ENCODE peak calls at places on chromosomes 4 and X, in six cellular contexts. V, K, I, Y, M and J are unnamed samples.

GRCh38 chr4:185909959-185910358 is 98.0 kb upstream of the SORBS2 start:
- DNase-seq in V (no peak), K (no peak), M (no peak), Y (no peak), I (no peak), J (no peak)

GRCh38 chrX:110284159-110284558 is 33.7 kb downstream of the AMMECR1 start:
- DNase-seq in K (no peak), M (peak; percentile 85), I (no peak), Y (no peak), V (no peak), J (peak; percentile 54)

GRCh38 chr4:113142351-113142750 is 92.9 kb downstream of the ANK2 start:
- DNase-seq in M (no peak), I (no peak), K (no peak), V (no peak), Y (no peak), J (no peak)

GRCh38 chrX:18674417-18674787 is 2.5 kb upstream of the RS1 start:
- DNase-seq in K (peak; percentile 61), V (peak; percentile 86), M (no peak), I (no peak), Y (peak; percentile 34), J (no peak)

GRCh38 chr4:2095236-2096072 is 36.3 kb downstream of the NAT8L start:
- DNase-seq in Y (no peak), I (no peak), K (no peak), M (no peak), V (peak; percentile 58), J (no peak)

GRCh38 chrX:26783512-26784225 is 567.7 kb downstream of the MAGEB5 start:
- DNase-seq in V (no peak), K (no peak), Y (peak; percentile 19), I (peak; percentile 10), M (peak; percentile 25), J (no peak)

GRCh38 chr4:113761682-113762060 is at the start of gene CAMK2D:
- DNase-seq in K (peak; percentile 82), Y (peak; percentile 91), V (peak; percentile 96), I (no peak), M (peak; percentile 92), J (peak; percentile 75)

GRCh38 chrX:155888139-155888538 is 7.0 kb downstream of the VAMP7 start:
- DNase-seq in K (no peak), M (peak; percentile 77), V (no peak), I (peak; percentile 76), Y (no peak), J (peak; percentile 48)

GRCh38 chr4:114495471-114495928 is 103.1 kb upstream of the UGT8 start:
- DNase-seq in M (no peak), K (no peak), V (no peak), Y (no peak), I (no peak), J (no peak)

GRCh38 chrX:39309721-39310152 is 508.5 kb downstream of the MID1IP1 start:
- DNase-seq in K (no peak), V (peak; percentile 13), I (no peak), Y (no peak), M (peak; percentile 46), J (no peak)

GRCh38 chrX:123959281-123960063 is 2.0 kb upstream of the STAG2 start:
- DNase-seq in M (peak; percentile 35), K (no peak), V (peak; percentile 91), Y (peak; percentile 44), I (no peak), J (no peak)

GRCh38 chr4:41318839-41319530 is 62.3 kb downstream of the UCHL1 start:
- DNase-seq in Y (no peak), K (peak; percentile 58), V (no peak), M (no peak), I (no peak), J (no peak)

GRCh38 chr4:8303485-8304281 is 34.1 kb downstream of the HTRA3 start:
- DNase-seq in Y (no peak), K (no peak), I (peak; percentile 51), M (peak; percentile 95), V (peak; percentile 61), J (peak; percentile 79)

GRCh38 chrX:142089193-142089592 is 115.9 kb downstream of the MAGEC2 start:
- DNase-seq in I (peak; percentile 2), Y (no peak), M (peak; percentile 44), V (no peak), K (no peak), J (no peak)

GRCh38 chr4:55407119-55407518 is 11.4 kb downstream of the TMEM165 start:
- DNase-seq in Y (no peak), I (no peak), K (no peak), V (no peak), M (no peak), J (no peak)

GRCh38 chr4:100391913-100392312 is 125.9 kb downstream of the EMCN start:
- DNase-seq in Y (no peak), M (peak; percentile 62), V (no peak), I (no peak), K (no peak), J (peak; percentile 4)

GRCh38 chr4:121863787-121864186 is 6.5 kb downstream of the BBS7 start:
- DNase-seq in Y (no peak), V (no peak), K (no peak), M (no peak), I (no peak), J (no peak)

GRCh38 chrX:38561951-38562719 is 793 bp downstream of the TSPAN7 start:
- DNase-seq in V (peak; percentile 85), Y (peak; percentile 34), K (no peak), I (no peak), M (no peak), J (no peak)

GRCh38 chr4:165600959-165601674 is 222.3 kb downstream of the CPE start:
- DNase-seq in V (no peak), M (no peak), I (no peak), Y (no peak), K (no peak), J (no peak)

GRCh38 chr4:180925800-180926199 is 1317.4 kb upstream of the TENM3 start:
- DNase-seq in Y (no peak), V (no peak), M (no peak), K (no peak), I (no peak), J (no peak)

GRCh38 chr4:127604949-127605709 is 27.6 kb upstream of the INTU start:
- DNase-seq in I (no peak), V (no peak), K (no peak), Y (no peak), M (peak; percentile 68), J (no peak)

GRCh38 chrX:129720741-129721140 is 18.0 kb upstream of the XPNPEP2 start:
- DNase-seq in V (peak; percentile 50), M (no peak), Y (no peak), K (no peak), I (no peak), J (no peak)
- H3K4me3 ChIP-seq in V (no peak overlapping the region), M (no peak overlapping the region), Y (no peak overlapping the region), K (no peak overlapping the region), I (no peak overlapping the region), J (no peak overlapping the region)

GRCh38 chrX:96183843-96184242 is 500.8 kb upstream of the DIAPH2 start:
- DNase-seq in I (no peak), Y (no peak), M (peak; percentile 26), V (no peak), K (no peak), J (no peak)

GRCh38 chrX:96181571-96181970 is 503.1 kb upstream of the DIAPH2 start:
- DNase-seq in Y (no peak), I (no peak), V (no peak), M (no peak), K (no peak), J (no peak)

GRCh38 chrX:96182366-96182765 is 502.3 kb upstream of the DIAPH2 start:
- DNase-seq in Y (peak; percentile 19), M (peak; percentile 57), K (no peak), V (no peak), I (no peak), J (no peak)
- TF ChIP-seq CTCF in Y (peak; percentile 31), M (peak; percentile 53), K (peak; percentile 50), V (no peak), I (peak; percentile 58), J (peak; percentile 21)

GRCh38 chr4:6781561-6781960 is 966 bp upstream of the KIAA0232 start:
- DNase-seq in V (no peak), Y (no peak), M (no peak), I (no peak), K (no peak), J (no peak)

GRCh38 chr4:6778435-6778834 is 4.1 kb upstream of the KIAA0232 start:
- DNase-seq in I (no peak), M (no peak), Y (no peak), K (no peak), V (no peak), J (no peak)

GRCh38 chr4:6777636-6778281 is 4.8 kb upstream of the KIAA0232 start:
- DNase-seq in M (no peak), I (no peak), Y (no peak), K (no peak), V (no peak), J (no peak)

GRCh38 chr4:6781113-6781512 is 1.4 kb upstream of the KIAA0232 start:
- DNase-seq in M (no peak), V (peak; percentile 80), I (no peak), K (no peak), Y (no peak), J (no peak)

GRCh38 chr4:6779667-6780565 is 2.6 kb upstream of the KIAA0232 start:
- DNase-seq in Y (no peak), M (peak; percentile 50), I (no peak), K (no peak), V (peak; percentile 78), J (no peak)
- H3K4me3 ChIP-seq in Y (no peak overlapping the region), M (no peak overlapping the region), I (no peak overlapping the region), K (no peak overlapping the region), V (no peak overlapping the region), J (no peak overlapping the region)

DNA sequence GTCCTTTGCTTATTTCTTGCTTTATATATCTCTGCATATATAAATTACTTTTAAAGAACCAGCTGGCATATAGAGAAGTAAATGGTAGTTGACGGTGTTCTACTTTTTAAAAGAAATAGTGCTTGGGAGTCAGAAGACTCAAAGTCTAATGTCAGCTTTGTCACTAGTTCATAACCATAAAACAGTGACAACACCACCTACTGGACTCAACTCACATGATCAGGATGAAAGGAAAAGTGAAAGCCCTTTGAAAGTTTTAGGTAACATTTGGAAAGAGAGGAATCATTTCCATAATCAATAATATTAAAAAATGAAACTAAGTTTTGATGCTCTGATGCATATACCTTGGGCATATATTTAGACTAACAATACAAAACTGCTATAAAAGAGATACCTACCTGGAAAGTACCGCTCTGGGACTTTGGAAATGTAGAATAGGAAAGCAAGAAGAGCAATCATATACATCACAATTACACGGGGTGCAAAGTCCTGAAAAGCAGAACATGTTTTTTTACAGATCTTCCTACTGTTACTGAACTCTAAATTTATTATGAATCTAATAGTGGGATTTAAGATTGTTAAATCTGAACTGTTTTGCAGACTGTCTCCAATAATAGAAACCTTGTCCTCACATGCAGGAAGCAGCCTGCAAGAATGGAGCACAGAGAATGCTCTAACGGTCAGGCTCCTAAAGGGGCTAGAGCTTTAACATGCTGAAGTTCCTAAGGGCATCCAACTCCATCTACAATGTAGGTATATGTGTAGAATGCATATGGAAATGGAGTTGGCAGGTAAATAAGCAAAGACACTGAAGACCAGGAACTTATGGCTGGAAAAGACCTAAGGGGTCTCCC is 15.6 kb downstream of the PAQR3 start:
- DNase-seq in V (no peak), K (no peak), Y (no peak), M (peak; percentile 9), I (no peak), J (no peak)
- TF ChIP-seq CTCF in V (no peak), K (peak; percentile 24), Y (no peak), M (peak; percentile 9), I (no peak), J (no peak)

GRCh38 chr4:106816501-106816900 is 219.6 kb downstream of the DKK2 start:
- DNase-seq in I (no peak), M (peak; percentile 8), Y (no peak), V (no peak), K (no peak), J (peak; percentile 55)
- H3K4me3 ChIP-seq in I (no peak overlapping the region), M (no peak overlapping the region), Y (no peak overlapping the region), V (no peak overlapping the region), K (no peak overlapping the region), J (no peak overlapping the region)